ENCODE peak calls at places on chromosomes 4 and X, in nine cellular contexts. S, R, G, B, F, O, E, W and J are unnamed samples.

GRCh38 chr4:132275583-132276121 is 873.4 kb upstream of the PCDH10 start:
- DNase-seq in S (no peak), R (no peak), G (no peak), B (no peak), F (no peak), O (no peak), E (no peak), W (no peak), J (no peak)

GRCh38 chr4:13359809-13360208 is 124.3 kb downstream of the RAB28 start:
- DNase-seq in S (no peak), R (no peak), G (no peak), B (no peak), F (no peak), O (no peak), E (no peak), W (no peak), J (no peak)

GRCh38 chrX:135454816-135455215 is 33.1 kb downstream of the SMIM10L2A start:
- DNase-seq in S (no peak), R (no peak), G (no peak), B (no peak), F (no peak), O (no peak), E (no peak), W (no peak), J (no peak)

GRCh38 chrX:24858004-24858746 is 157.6 kb downstream of the ARX start:
- DNase-seq in S (no peak), R (peak), G (no peak), B (no peak), F (no peak), O (no peak), E (no peak), W (no peak), J (no peak)

GRCh38 chr4:156609421-156609820 is 362.2 kb downstream of the PDGFC start:
- DNase-seq in S (no peak), R (peak), G (no peak), B (no peak), F (no peak), O (peak), E (no peak), W (peak), J (no peak)

GRCh38 chr4:177057191-177057590 is 252.5 kb upstream of the NEIL3 start:
- DNase-seq in S (no peak), R (no peak), G (no peak), B (no peak), F (no peak), O (no peak), E (no peak), W (no peak), J (no peak)

GRCh38 chr4:95381843-95382580 is 166.8 kb downstream of the UNC5C start:
- DNase-seq in S (no peak), R (no peak), G (no peak), B (no peak), F (no peak), O (no peak), E (no peak), W (no peak), J (no peak)

GRCh38 chr4:180106122-180106521 is 2137.1 kb upstream of the TENM3 start:
- DNase-seq in S (no peak), R (no peak), G (no peak), B (no peak), F (no peak), O (no peak), E (no peak), W (no peak), J (no peak)

GRCh38 chrX:102651242-102651967 is at the start of gene GPRASP1:
- DNase-seq in S (peak), R (peak), G (peak), B (peak), F (no peak), O (peak), E (no peak), W (peak), J (no peak)

GRCh38 chrX:108437789-108438623 is at the start of gene COL4A6:
- DNase-seq in S (no peak), R (peak), G (no peak), B (peak), F (peak), O (no peak), E (no peak), W (no peak), J (no peak)

GRCh38 chr4:185344743-185345538 is 50.8 kb downstream of the LRP2BP start:
- DNase-seq in S (no peak), R (no peak), G (no peak), B (no peak), F (no peak), O (no peak), E (peak), W (no peak), J (no peak)

GRCh38 chr4:26199566-26199965 is 121.2 kb upstream of the RBPJ start:
- DNase-seq in S (no peak), R (no peak), G (no peak), B (no peak), F (no peak), O (no peak), E (no peak), W (no peak), J (no peak)

GRCh38 chrX:82141942-82142341 is 940.0 kb downstream of the SH3BGRL start:
- DNase-seq in S (no peak), R (no peak), G (no peak), B (no peak), F (no peak), O (no peak), E (peak), W (no peak), J (no peak)

GRCh38 chrX:152733261-152733975 is at the start of the genes CSAG1 and MAGEA12:
- DNase-seq in S (peak), R (no peak), G (peak), B (no peak), F (no peak), O (no peak), E (peak), W (no peak), J (peak)

GRCh38 chrX:47030339-47030738 is 47.9 kb upstream of the RGN start:
- DNase-seq in S (peak), R (peak), G (peak), B (peak), F (peak), O (no peak), E (peak), W (no peak), J (peak)

GRCh38 chr4:177791188-177791587 is 349.0 kb upstream of the AGA start:
- DNase-seq in S (no peak), R (no peak), G (no peak), B (no peak), F (no peak), O (no peak), E (no peak), W (no peak), J (no peak)

GRCh38 chr4:183256756-183257385 is 63.2 kb downstream of the CLDN22 start:
- DNase-seq in S (no peak), R (peak), G (no peak), B (peak), F (peak), O (no peak), E (peak), W (peak), J (peak)

GRCh38 chr4:95027906-95028618 is 270.3 kb downstream of the BMPR1B start:
- DNase-seq in S (peak), R (no peak), G (no peak), B (no peak), F (no peak), O (no peak), E (no peak), W (no peak), J (no peak)

GRCh38 chr4:113945906-113946305 is 33.5 kb downstream of the ARSJ start:
- DNase-seq in S (no peak), R (peak), G (no peak), B (no peak), F (no peak), O (no peak), E (no peak), W (no peak), J (no peak)

GRCh38 chr4:143424276-143424675 is 87.6 kb downstream of the GAB1 start:
- DNase-seq in S (no peak), R (no peak), G (no peak), B (no peak), F (no peak), O (no peak), E (no peak), W (no peak), J (no peak)

GRCh38 chrX:72620550-72621145 is 48.0 kb upstream of the HDAC8 start:
- DNase-seq in S (no peak), R (peak), G (no peak), B (no peak), F (peak), O (no peak), E (no peak), W (peak), J (no peak)

GRCh38 chr4:180617203-180617602 is 1626.0 kb upstream of the TENM3 start:
- DNase-seq in S (no peak), R (no peak), G (no peak), B (no peak), F (no peak), O (no peak), E (no peak), W (no peak), J (no peak)

GRCh38 chr4:3375688-3376087 is 66.1 kb upstream of the HGFAC start:
- DNase-seq in S (no peak), R (peak), G (no peak), B (no peak), F (no peak), O (no peak), E (no peak), W (no peak), J (no peak)

GRCh38 chr4:4502694-4503311 is 39.0 kb downstream of the STX18 start:
- DNase-seq in S (no peak), R (no peak), G (no peak), B (no peak), F (no peak), O (no peak), E (no peak), W (no peak), J (no peak)

GRCh38 chr4:8274772-8275241 is 5.3 kb downstream of the HTRA3 start:
- DNase-seq in S (no peak), R (peak), G (no peak), B (peak), F (no peak), O (peak), E (no peak), W (peak), J (no peak)

GRCh38 chrX:153827903-153828302 is 2.4 kb downstream of the PDZD4 start:
- DNase-seq in S (no peak), R (no peak), G (no peak), B (no peak), F (no peak), O (no peak), E (no peak), W (no peak), J (no peak)

GRCh38 chrX:154714925-154715324 is 36.0 kb downstream of the GAB3 start:
- DNase-seq in S (peak), R (peak), G (peak), B (peak), F (peak), O (no peak), E (peak), W (peak), J (peak)

GRCh38 chr4:108351806-108352205 is 183.1 kb upstream of the LEF1 start:
- DNase-seq in S (no peak), R (no peak), G (no peak), B (no peak), F (no peak), O (no peak), E (no peak), W (no peak), J (no peak)

GRCh38 chr4:141786921-141787320 is 150.5 kb downstream of the IL15 start:
- DNase-seq in S (no peak), R (peak), G (no peak), B (no peak), F (no peak), O (no peak), E (no peak), W (no peak), J (no peak)